ENCODE peak calls at places on chromosomes 12 and 14, in eight cellular contexts. C is cardiac fibroblast, Y is LHCN-M2, O is T follicular helper cell, G is AML-193, J is foreskin fibroblast, T is omental fat pad, K is NCI-H1417. B is an unnamed sample.

GRCh38 chr14:94320243-94320642 is 2.9 kb downstream of the SERPINA6 start:
- DNase-seq in J (no peak), Y (no peak), K (peak), C (no peak), O (no peak), T (no peak), G (peak), B (no peak)

GRCh38 chr12:89236748-89237428 is 115.4 kb downstream of the DUSP6 start:
- DNase-seq in T (no peak), G (peak), Y (no peak), O (no peak), K (no peak), C (no peak), J (peak), B (peak)

GRCh38 chr12:124364543-124364942 is 69.7 kb downstream of the RFLNA start:
- DNase-seq in G (no peak), O (no peak), Y (no peak), C (no peak), K (no peak), J (no peak), T (no peak), B (no peak)

GRCh38 chr14:102479777-102480176 is 29.8 kb downstream of the ANKRD9 start:
- DNase-seq in G (no peak), Y (no peak), K (no peak), C (no peak), T (no peak), O (no peak), J (no peak), B (no peak)

GRCh38 chr14:77271113-77271710 is at the start of gene NGB:
- DNase-seq in Y (no peak), T (no peak), K (peak), J (no peak), G (no peak), O (no peak), C (no peak), B (no peak)

GRCh38 chr14:25259470-25259869 is 209.5 kb upstream of the STXBP6 start:
- DNase-seq in O (no peak), G (no peak), Y (no peak), T (no peak), C (no peak), J (no peak), K (no peak), B (no peak)

GRCh38 chr14:21385170-21385904 is 1.5 kb upstream of the SUPT16H start:
- DNase-seq in K (peak), G (peak), Y (peak), T (no peak), O (no peak), C (no peak), J (peak), B (no peak)

GRCh38 chr14:65211341-65211987 is 109.1 kb upstream of the MAX start:
- DNase-seq in G (no peak), Y (peak), K (no peak), J (peak), C (peak), T (no peak), O (no peak), B (peak)

GRCh38 chr12:106586803-106587684 is 4.2 kb downstream of the RFX4 start:
- DNase-seq in T (no peak), K (peak), O (no peak), G (no peak), J (no peak), C (no peak), Y (no peak), B (no peak)

GRCh38 chr12:80838708-80839107 is 99.0 kb downstream of the LIN7A start:
- DNase-seq in Y (no peak), J (peak), T (no peak), G (no peak), O (no peak), K (peak), C (no peak), B (no peak)

GRCh38 chr14:56117765-56118610 is at the start of gene PELI2:
- DNase-seq in K (peak), O (peak), T (peak), J (peak), G (peak), C (peak), Y (peak), B (peak)

GRCh38 chr12:25052191-25053020 is 103.5 kb upstream of the BCAT1 start:
- DNase-seq in G (peak), Y (no peak), O (peak), T (no peak), J (no peak), K (no peak), C (peak), B (peak)

GRCh38 chr12:115261691-115262398 is 577.9 kb upstream of the TBX3 start:
- DNase-seq in T (no peak), O (no peak), G (no peak), C (peak), J (peak), K (no peak), Y (no peak), B (peak)

GRCh38 chr12:65133879-65134278 is 12.8 kb upstream of the WIF1 start:
- DNase-seq in T (no peak), K (no peak), C (no peak), G (no peak), O (no peak), J (no peak), Y (no peak), B (no peak)

GRCh38 chr14:54589076-54589475 is 22.1 kb downstream of the SAMD4A start:
- DNase-seq in G (no peak), J (peak), O (no peak), T (no peak), K (no peak), C (no peak), Y (peak), B (no peak)

GRCh38 chr12:6171409-6172015 is 28.7 kb upstream of the CD9 start:
- DNase-seq in Y (no peak), K (no peak), G (no peak), T (no peak), O (no peak), C (peak), J (no peak), B (peak)

GRCh38 chr12:106246891-106247730 is 709 bp downstream of the CKAP4 start:
- DNase-seq in J (peak), G (no peak), C (peak), Y (peak), O (peak), T (no peak), K (peak), B (peak)

GRCh38 chr12:4215862-4216541 is 57.6 kb upstream of the CCND2 start:
- DNase-seq in O (no peak), C (no peak), J (no peak), T (no peak), G (no peak), K (no peak), Y (peak), B (no peak)

GRCh38 chr14:58151264-58151700 is 731 bp downstream of the ARMH4 start:
- DNase-seq in O (no peak), C (peak), G (no peak), J (peak), K (no peak), T (no peak), Y (no peak), B (no peak)

GRCh38 chr12:120194534-120195395 is at the start of gene GCN1:
- DNase-seq in K (peak), C (peak), J (peak), T (peak), Y (peak), G (peak), O (peak), B (peak)

GRCh38 chr14:73240816-73241480 is 3.6 kb downstream of the PAPLN start:
- DNase-seq in Y (no peak), J (no peak), T (no peak), K (no peak), G (peak), C (no peak), O (no peak), B (no peak)

GRCh38 chr12:6215932-6216494 is 15.8 kb downstream of the CD9 start:
- DNase-seq in C (peak), G (no peak), O (no peak), J (peak), Y (peak), K (peak), T (no peak), B (peak)

GRCh38 chr12:54300732-54301427 is at the start of gene NFE2:
- DNase-seq in K (peak), T (peak), O (no peak), G (peak), Y (peak), J (peak), C (peak), B (peak)

GRCh38 chr12:57837779-57838562 is 8.6 kb downstream of the CTDSP2 start:
- DNase-seq in J (peak), G (no peak), T (no peak), O (no peak), Y (peak), C (peak), K (peak), B (peak)

GRCh38 chr12:12693111-12693671 is 2.8 kb downstream of the GPR19 start:
- DNase-seq in K (no peak), O (no peak), T (no peak), Y (no peak), J (no peak), C (no peak), G (no peak), B (no peak)